ENCODE peak calls at places on chromosome 1, in ten cellular contexts. H, V, O, F, Z, Q, X, N, M and G are unnamed samples.

GRCh38 chr1:23394664-23395063 is 25.0 kb upstream of the ZNF436 start:
- DNase-seq in M (no peak), F (peak; percentile 70), O (peak; percentile 69), Z (no peak), X (peak; percentile 92), N (peak; percentile 46), H (peak; percentile 89), V (no peak), Q (peak; percentile 84), G (peak; percentile 30)

GRCh38 chr1:14924012-14924452 is 229.5 kb upstream of the TMEM51 start:
- DNase-seq in F (peak; percentile 67), Q (peak; percentile 78), X (peak; percentile 63), O (peak; percentile 71), N (peak; percentile 75), M (peak; percentile 63), V (peak; percentile 42), Z (no peak), H (peak; percentile 81), G (peak; percentile 86)

GRCh38 chr1:212055333-212055732 is 19.8 kb downstream of the DTL start:
- DNase-seq in O (no peak), H (no peak), N (no peak), X (no peak), M (no peak), V (no peak), Q (peak; percentile 68), F (no peak), Z (no peak), G (no peak)

GRCh38 chr1:3307359-3307758 is 147.1 kb upstream of the ARHGEF16 start:
- DNase-seq in N (no peak), Q (no peak), X (no peak), M (no peak), V (no peak), H (no peak), Z (no peak), F (no peak), O (no peak), G (no peak)

GRCh38 chr1:8340456-8340855 is 22.5 kb downstream of the SLC45A1 start:
- DNase-seq in X (no peak), M (no peak), Z (no peak), V (no peak), H (no peak), O (no peak), Q (no peak), N (no peak), F (no peak), G (no peak)

GRCh38 chr1:50973875-50974617 is 4.0 kb downstream of the CDKN2C start:
- DNase-seq in F (no peak), O (no peak), N (no peak), Q (no peak), H (no peak), M (no peak), Z (no peak), V (peak; percentile 65), X (no peak), G (no peak)

GRCh38 chr1:17826165-17826488 is 71.0 kb downstream of the ACTL8 start:
- DNase-seq in V (peak; percentile 17), X (peak; percentile 17), H (peak; percentile 81), N (peak; percentile 27), Q (peak; percentile 33), F (peak; percentile 61), M (no peak), O (peak; percentile 17), Z (peak; percentile 5), G (peak; percentile 30)

GRCh38 chr1:15106608-15107007 is 46.9 kb upstream of the TMEM51 start:
- DNase-seq in V (no peak), M (no peak), O (no peak), Q (peak; percentile 49), X (no peak), Z (no peak), H (no peak), N (peak; percentile 63), F (peak; percentile 37), G (no peak)

GRCh38 chr1:205926213-205926612 is 17.0 kb downstream of the SLC26A9 start:
- DNase-seq in H (no peak), N (peak; percentile 0), Q (no peak), V (no peak), F (no peak), M (no peak), X (no peak), Z (no peak), O (no peak), G (no peak)

GRCh38 chr1:228007054-228007800 is 429 bp downstream of the WNT3A start:
- DNase-seq in N (peak; percentile 17), M (no peak), X (no peak), O (no peak), V (no peak), Q (no peak), F (no peak), H (no peak), Z (no peak), G (no peak)

GRCh38 chr1:168794057-168794456 is 65.1 kb upstream of the DPT start:
- DNase-seq in N (no peak), H (no peak), Z (no peak), O (no peak), X (no peak), V (peak; percentile 23), M (no peak), Q (no peak), F (no peak), G (peak; percentile 1)

GRCh38 chr1:221381858-221382623 is 359.8 kb downstream of the DUSP10 start:
- DNase-seq in H (no peak), O (peak; percentile 30), M (no peak), X (no peak), F (no peak), Q (no peak), V (no peak), Z (no peak), N (no peak), G (no peak)

GRCh38 chr1:102550729-102551384 is 554.1 kb upstream of the OLFM3 start:
- DNase-seq in V (peak; percentile 22), O (peak; percentile 9), Z (peak; percentile 22), Q (no peak), X (no peak), F (no peak), M (no peak), H (peak; percentile 67), N (no peak), G (no peak)

DNA sequence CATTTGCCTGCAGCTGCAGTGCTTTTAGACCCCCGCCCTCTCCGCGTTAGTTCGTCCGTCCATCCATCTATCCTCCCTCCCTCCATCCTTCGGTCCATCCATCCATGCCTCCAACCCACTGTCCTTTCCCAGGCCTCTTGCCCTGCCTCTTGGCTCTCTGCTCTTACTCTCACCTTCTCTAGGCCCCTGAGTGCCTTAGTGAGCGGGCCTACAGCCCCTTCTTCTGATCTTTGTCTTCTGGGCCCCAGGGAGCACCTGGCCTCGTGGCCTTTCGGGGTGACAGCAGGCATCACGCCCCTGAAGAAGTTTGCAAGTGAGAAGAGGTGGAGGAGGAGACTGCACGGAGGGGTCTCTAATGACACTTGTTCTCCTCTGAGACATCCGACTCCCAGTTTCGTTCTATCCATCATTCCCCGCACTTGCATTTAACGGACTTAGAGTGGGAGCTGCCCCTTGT is 842 bp downstream of the ATXN7L2 start:
- DNase-seq in X (no peak), N (no peak), O (no peak), H (no peak), M (no peak), Z (no peak), Q (no peak), F (no peak), V (no peak), G (no peak)
- TF ChIP-seq POLR2A in X (no peak), N (no peak), O (no peak), H (no peak), M (no peak), Z (no peak), Q (no peak), F (no peak), V (no peak), G (no peak)

GRCh38 chr1:184632415-184633175 is 122.1 kb downstream of the EDEM3 start:
- DNase-seq in V (no peak), O (no peak), F (no peak), N (peak; percentile 94), Q (peak; percentile 58), M (peak; percentile 96), X (no peak), Z (no peak), H (no peak), G (no peak)
- TF ChIP-seq POLR2A in V (no peak), O (no peak), F (no peak), N (no peak), Q (no peak), M (no peak), X (no peak), Z (no peak), H (no peak), G (no peak)

DNA sequence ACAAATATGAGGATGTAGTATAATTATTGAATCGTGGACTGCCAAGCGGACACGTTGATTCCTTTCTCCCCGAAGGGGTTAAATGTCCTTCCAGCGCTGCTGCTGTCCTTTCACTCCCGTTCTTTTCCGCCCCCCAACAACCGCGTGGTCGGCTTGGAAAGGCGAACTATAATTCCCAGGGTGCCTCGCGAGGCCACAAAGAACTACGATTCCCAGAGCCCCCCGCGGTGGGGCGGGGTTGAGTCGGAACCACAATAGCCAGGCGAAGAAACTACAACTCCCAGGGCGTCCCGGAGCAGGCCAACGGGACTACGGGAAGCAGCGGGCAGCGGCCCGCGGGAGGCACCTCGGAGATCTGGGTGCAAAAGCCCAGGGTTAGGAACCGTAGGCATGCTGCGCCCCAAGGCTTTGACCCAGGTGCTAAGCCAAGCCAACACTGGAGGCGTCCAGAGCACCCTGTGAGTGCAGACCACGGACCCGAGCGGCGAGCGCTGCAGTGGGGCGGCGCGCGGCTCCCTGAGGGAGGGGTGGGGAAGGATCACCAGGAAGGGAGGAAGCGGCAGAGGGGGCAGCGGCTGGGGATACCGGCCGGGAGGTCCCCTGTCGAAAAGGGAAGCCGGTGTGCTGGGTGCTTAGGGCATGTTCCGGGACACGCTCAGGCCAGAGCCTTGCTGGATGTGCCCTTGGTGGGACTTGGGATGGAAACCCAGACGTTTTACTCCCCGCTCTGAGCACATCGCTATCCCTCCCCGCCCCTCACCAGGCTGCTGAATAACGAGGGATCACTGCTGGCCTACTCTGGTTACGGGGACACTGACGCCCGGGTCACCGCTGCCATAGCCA is at the start of gene LAMTOR2:
- DNase-seq in F (peak; percentile 98), V (peak; percentile 97), M (peak; percentile 98), O (peak; percentile 94), H (peak; percentile 99), N (peak; percentile 98), Q (peak; percentile 98), Z (peak; percentile 97), X (peak; percentile 98), G (peak; percentile 97)
- TF ChIP-seq POLR2A in F (peak; percentile 69), V (peak; percentile 83), M (peak; percentile 69), O (peak; percentile 49), H (no peak), N (no peak), Q (peak; percentile 74), Z (peak; percentile 89), X (peak; percentile 66), G (peak; percentile 90)

DNA sequence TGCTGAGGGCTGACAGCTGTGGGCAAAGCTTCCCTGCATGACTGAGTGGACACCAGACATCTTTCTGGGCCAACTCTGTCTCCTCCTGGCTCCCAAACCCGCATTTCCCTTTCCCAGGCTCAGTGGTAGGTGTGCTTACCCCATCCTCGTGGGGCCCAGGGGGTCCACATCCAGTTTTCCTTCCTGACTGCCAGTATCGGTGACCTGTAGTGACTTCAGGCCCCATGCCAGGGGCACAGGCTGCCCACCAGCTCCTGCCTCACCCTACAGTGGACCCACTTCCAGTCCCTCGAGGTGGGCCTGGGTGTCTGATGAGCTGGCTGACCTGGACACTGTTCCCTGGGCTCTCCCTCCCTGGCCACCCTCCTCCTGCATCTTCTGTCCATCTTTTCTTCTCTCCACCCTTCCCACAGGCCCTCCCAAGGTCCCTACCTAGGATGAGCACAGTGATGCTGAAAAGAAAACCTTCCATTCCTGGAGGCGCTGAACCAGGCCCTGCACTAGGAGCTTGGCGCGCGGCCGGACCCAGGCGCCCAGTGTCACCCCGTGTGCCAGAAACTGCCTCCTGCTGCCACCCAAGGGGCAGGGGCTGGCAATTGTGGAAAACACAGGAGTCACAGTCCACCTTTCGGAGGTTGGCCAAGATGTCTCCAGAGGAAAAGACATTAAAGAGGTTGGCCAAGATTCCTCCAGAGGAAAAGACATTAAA is 67.1 kb downstream of the RUNX3 start:
- DNase-seq in O (no peak), H (no peak), N (no peak), Q (no peak), M (no peak), F (no peak), Z (no peak), X (no peak), V (no peak), G (no peak)
- TF ChIP-seq POLR2A in O (no peak), H (no peak), N (no peak), Q (no peak), M (no peak), F (no peak), Z (no peak), X (no peak), V (no peak), G (no peak)